ENCODE peak calls at places on chromosome X, in eight cellular contexts. One of them, this sample, is unnamed.
A peak's percentile ranks its signal among the peaks of the same experiment; 100 is the strongest.

GRCh38 chrX:13780868-13781427 is 35.9 kb downstream of the GPM6B start:
- DNase-seq in right lobe of liver: no peak
- DNase-seq in fibroblast of mammary gland: no peak
- DNase-seq in IMR-90: no peak
- DNase-seq in pancreas: no peak
- DNase-seq in psoas muscle: no peak
- DNase-seq in choroid plexus epithelial cell: no peak
- DNase-seq in CD8-positive, alpha-beta memory T cell: no peak
- DNase-seq in this sample: no peak

GRCh38 chrX:27987862-27988646 is 6.8 kb upstream of the DCAF8L1 start:
- DNase-seq in right lobe of liver: no peak
- DNase-seq in fibroblast of mammary gland: no peak
- DNase-seq in IMR-90: no peak
- DNase-seq in pancreas: no peak
- DNase-seq in psoas muscle: no peak
- DNase-seq in choroid plexus epithelial cell: no peak
- DNase-seq in CD8-positive, alpha-beta memory T cell: no peak
- DNase-seq in this sample: no peak

GRCh38 chrX:105564536-105564935 is 257.8 kb upstream of the NRK start:
- DNase-seq in right lobe of liver: no peak
- DNase-seq in fibroblast of mammary gland: peak; percentile 90
- DNase-seq in IMR-90: peak; percentile 20
- DNase-seq in pancreas: no peak
- DNase-seq in psoas muscle: no peak
- DNase-seq in choroid plexus epithelial cell: peak; percentile 86
- DNase-seq in CD8-positive, alpha-beta memory T cell: no peak
- DNase-seq in this sample: peak; percentile 89

GRCh38 chrX:8668797-8669196 is 63.1 kb downstream of the ANOS1 start:
- DNase-seq in right lobe of liver: no peak
- DNase-seq in fibroblast of mammary gland: no peak
- DNase-seq in IMR-90: no peak
- DNase-seq in pancreas: no peak
- DNase-seq in psoas muscle: peak; percentile 18
- DNase-seq in choroid plexus epithelial cell: no peak
- DNase-seq in CD8-positive, alpha-beta memory T cell: no peak
- DNase-seq in this sample: no peak

GRCh38 chrX:12292996-12293765 is 154.9 kb downstream of the FRMPD4 start:
- DNase-seq in right lobe of liver: no peak
- DNase-seq in fibroblast of mammary gland: peak; percentile 36
- DNase-seq in IMR-90: peak; percentile 75
- DNase-seq in pancreas: no peak
- DNase-seq in psoas muscle: no peak
- DNase-seq in choroid plexus epithelial cell: no peak
- DNase-seq in CD8-positive, alpha-beta memory T cell: no peak
- DNase-seq in this sample: peak; percentile 1

GRCh38 chrX:154018518-154019060 is 1.1 kb downstream of the IRAK1 start:
- DNase-seq in right lobe of liver: no peak
- DNase-seq in fibroblast of mammary gland: no peak
- DNase-seq in IMR-90: no peak
- DNase-seq in pancreas: peak; percentile 38
- DNase-seq in psoas muscle: no peak
- DNase-seq in choroid plexus epithelial cell: no peak
- DNase-seq in CD8-positive, alpha-beta memory T cell: no peak
- DNase-seq in this sample: no peak

GRCh38 chrX:65690057-65690855 is 22.8 kb downstream of the MSN start:
- DNase-seq in right lobe of liver: no peak
- DNase-seq in fibroblast of mammary gland: peak; percentile 92
- DNase-seq in IMR-90: peak; percentile 78
- DNase-seq in pancreas: no peak
- DNase-seq in psoas muscle: no peak
- DNase-seq in choroid plexus epithelial cell: peak; percentile 50
- DNase-seq in CD8-positive, alpha-beta memory T cell: no peak
- DNase-seq in this sample: no peak

GRCh38 chrX:123185714-123186113 is 1.6 kb downstream of the GRIA3 start:
- DNase-seq in right lobe of liver: no peak
- DNase-seq in fibroblast of mammary gland: no peak
- DNase-seq in IMR-90: no peak
- DNase-seq in pancreas: no peak
- DNase-seq in psoas muscle: no peak
- DNase-seq in choroid plexus epithelial cell: no peak
- DNase-seq in CD8-positive, alpha-beta memory T cell: no peak
- DNase-seq in this sample: no peak

GRCh38 chrX:115632455-115632854 is 71.5 kb downstream of the PLS3 start:
- DNase-seq in right lobe of liver: no peak
- DNase-seq in fibroblast of mammary gland: no peak
- DNase-seq in IMR-90: peak; percentile 61
- DNase-seq in pancreas: no peak
- DNase-seq in psoas muscle: no peak
- DNase-seq in choroid plexus epithelial cell: no peak
- DNase-seq in CD8-positive, alpha-beta memory T cell: no peak
- DNase-seq in this sample: no peak

GRCh38 chrX:74420194-74421035 is 878 bp upstream of the SLC16A2 start:
- DNase-seq in right lobe of liver: peak; percentile 78
- DNase-seq in fibroblast of mammary gland: peak; percentile 59
- DNase-seq in IMR-90: peak; percentile 48
- DNase-seq in pancreas: peak; percentile 75
- DNase-seq in psoas muscle: peak; percentile 75
- DNase-seq in choroid plexus epithelial cell: peak; percentile 38
- DNase-seq in CD8-positive, alpha-beta memory T cell: peak; percentile 2
- DNase-seq in this sample: peak; percentile 19

GRCh38 chrX:30913556-30913955 is 24.5 kb upstream of the TAB3 start:
- DNase-seq in right lobe of liver: no peak
- DNase-seq in fibroblast of mammary gland: no peak
- DNase-seq in IMR-90: no peak
- DNase-seq in pancreas: no peak
- DNase-seq in psoas muscle: no peak
- DNase-seq in choroid plexus epithelial cell: no peak
- DNase-seq in CD8-positive, alpha-beta memory T cell: no peak
- DNase-seq in this sample: no peak

GRCh38 chrX:18294893-18295292 is 59.6 kb downstream of the SCML2 start:
- DNase-seq in right lobe of liver: no peak
- DNase-seq in fibroblast of mammary gland: no peak
- DNase-seq in IMR-90: no peak
- DNase-seq in pancreas: no peak
- DNase-seq in psoas muscle: no peak
- DNase-seq in choroid plexus epithelial cell: no peak
- DNase-seq in CD8-positive, alpha-beta memory T cell: no peak
- DNase-seq in this sample: no peak

GRCh38 chrX:270848-271367 is 10.3 kb upstream of the PLCXD1 start:
- DNase-seq in right lobe of liver: no peak
- DNase-seq in fibroblast of mammary gland: no peak
- DNase-seq in IMR-90: no peak
- DNase-seq in pancreas: peak; percentile 30
- DNase-seq in psoas muscle: no peak
- DNase-seq in choroid plexus epithelial cell: no peak
- DNase-seq in CD8-positive, alpha-beta memory T cell: no peak
- DNase-seq in this sample: no peak

GRCh38 chrX:134236690-134237362 is at the start of gene CCDC160:
- DNase-seq in right lobe of liver: peak; percentile 49
- DNase-seq in fibroblast of mammary gland: peak; percentile 4
- DNase-seq in IMR-90: no peak
- DNase-seq in pancreas: peak; percentile 84
- DNase-seq in psoas muscle: peak; percentile 45
- DNase-seq in choroid plexus epithelial cell: peak; percentile 30
- DNase-seq in CD8-positive, alpha-beta memory T cell: no peak
- DNase-seq in this sample: no peak

GRCh38 chrX:34521563-34521962 is 135.5 kb downstream of the TMEM47 start:
- DNase-seq in right lobe of liver: no peak
- DNase-seq in fibroblast of mammary gland: peak; percentile 3
- DNase-seq in IMR-90: peak; percentile 2
- DNase-seq in pancreas: no peak
- DNase-seq in psoas muscle: no peak
- DNase-seq in choroid plexus epithelial cell: peak; percentile 33
- DNase-seq in CD8-positive, alpha-beta memory T cell: no peak
- DNase-seq in this sample: no peak

GRCh38 chrX:96834137-96834536 is 49.6 kb upstream of the RPA4 start:
- DNase-seq in right lobe of liver: no peak
- DNase-seq in fibroblast of mammary gland: no peak
- DNase-seq in IMR-90: no peak
- DNase-seq in pancreas: no peak
- DNase-seq in psoas muscle: no peak
- DNase-seq in choroid plexus epithelial cell: no peak
- DNase-seq in CD8-positive, alpha-beta memory T cell: no peak
- DNase-seq in this sample: no peak

GRCh38 chrX:103310592-103311400 is at the start of gene BEX2:
- DNase-seq in right lobe of liver: peak; percentile 61
- DNase-seq in fibroblast of mammary gland: peak; percentile 22
- DNase-seq in IMR-90: no peak
- DNase-seq in pancreas: peak; percentile 87
- DNase-seq in psoas muscle: peak; percentile 42
- DNase-seq in choroid plexus epithelial cell: peak; percentile 35
- DNase-seq in CD8-positive, alpha-beta memory T cell: peak; percentile 79
- DNase-seq in this sample: peak; percentile 13

GRCh38 chrX:15269618-15270521 is at the start of gene ASB9:
- DNase-seq in right lobe of liver: peak; percentile 71
- DNase-seq in fibroblast of mammary gland: peak; percentile 79
- DNase-seq in IMR-90: peak; percentile 34
- DNase-seq in pancreas: peak; percentile 61
- DNase-seq in psoas muscle: no peak
- DNase-seq in choroid plexus epithelial cell: peak; percentile 82
- DNase-seq in CD8-positive, alpha-beta memory T cell: peak; percentile 8
- DNase-seq in this sample: no peak

GRCh38 chrX:150211988-150212387 is 151.1 kb upstream of the MAMLD1 start:
- DNase-seq in right lobe of liver: no peak
- DNase-seq in fibroblast of mammary gland: peak; percentile 82
- DNase-seq in IMR-90: peak; percentile 74
- DNase-seq in pancreas: no peak
- DNase-seq in psoas muscle: no peak
- DNase-seq in choroid plexus epithelial cell: peak; percentile 40
- DNase-seq in CD8-positive, alpha-beta memory T cell: no peak
- DNase-seq in this sample: no peak

GRCh38 chrX:47631676-47632075 is 1.9 kb upstream of the CFP start:
- DNase-seq in right lobe of liver: no peak
- DNase-seq in fibroblast of mammary gland: no peak
- DNase-seq in IMR-90: no peak
- DNase-seq in pancreas: no peak
- DNase-seq in psoas muscle: no peak
- DNase-seq in choroid plexus epithelial cell: no peak
- DNase-seq in CD8-positive, alpha-beta memory T cell: no peak
- DNase-seq in this sample: no peak

GRCh38 chrX:23079347-23079746 is 79.6 kb downstream of the DDX53 start:
- DNase-seq in right lobe of liver: no peak
- DNase-seq in fibroblast of mammary gland: no peak
- DNase-seq in IMR-90: no peak
- DNase-seq in pancreas: no peak
- DNase-seq in psoas muscle: no peak
- DNase-seq in choroid plexus epithelial cell: no peak
- DNase-seq in CD8-positive, alpha-beta memory T cell: no peak
- DNase-seq in this sample: no peak

GRCh38 chrX:19964017-19964710 is 26.7 kb downstream of the BCLAF3 start:
- DNase-seq in right lobe of liver: no peak
- DNase-seq in fibroblast of mammary gland: peak; percentile 1
- DNase-seq in IMR-90: no peak
- DNase-seq in pancreas: no peak
- DNase-seq in psoas muscle: no peak
- DNase-seq in choroid plexus epithelial cell: no peak
- DNase-seq in CD8-positive, alpha-beta memory T cell: no peak
- DNase-seq in this sample: no peak

GRCh38 chrX:136781180-136781797 is 557 bp upstream of the ARHGEF6 start:
- DNase-seq in right lobe of liver: no peak
- DNase-seq in fibroblast of mammary gland: peak; percentile 22
- DNase-seq in IMR-90: no peak
- DNase-seq in pancreas: no peak
- DNase-seq in psoas muscle: peak; percentile 15
- DNase-seq in choroid plexus epithelial cell: peak; percentile 20
- DNase-seq in CD8-positive, alpha-beta memory T cell: no peak
- DNase-seq in this sample: no peak
- H3K4me3 ChIP-seq in right lobe of liver: peak overlapping the region; percentile 9
- H3K4me3 ChIP-seq in fibroblast of mammary gland: no peak overlapping the region
- H3K4me3 ChIP-seq in IMR-90: no peak overlapping the region
- H3K4me3 ChIP-seq in pancreas: no peak overlapping the region
- H3K4me3 ChIP-seq in psoas muscle: peak overlapping the region; percentile 63
- H3K4me3 ChIP-seq in choroid plexus epithelial cell: no peak overlapping the region
- H3K4me3 ChIP-seq in CD8-positive, alpha-beta memory T cell: peak overlapping the region; percentile 77
- H3K4me3 ChIP-seq in this sample: no peak overlapping the region

DNA sequence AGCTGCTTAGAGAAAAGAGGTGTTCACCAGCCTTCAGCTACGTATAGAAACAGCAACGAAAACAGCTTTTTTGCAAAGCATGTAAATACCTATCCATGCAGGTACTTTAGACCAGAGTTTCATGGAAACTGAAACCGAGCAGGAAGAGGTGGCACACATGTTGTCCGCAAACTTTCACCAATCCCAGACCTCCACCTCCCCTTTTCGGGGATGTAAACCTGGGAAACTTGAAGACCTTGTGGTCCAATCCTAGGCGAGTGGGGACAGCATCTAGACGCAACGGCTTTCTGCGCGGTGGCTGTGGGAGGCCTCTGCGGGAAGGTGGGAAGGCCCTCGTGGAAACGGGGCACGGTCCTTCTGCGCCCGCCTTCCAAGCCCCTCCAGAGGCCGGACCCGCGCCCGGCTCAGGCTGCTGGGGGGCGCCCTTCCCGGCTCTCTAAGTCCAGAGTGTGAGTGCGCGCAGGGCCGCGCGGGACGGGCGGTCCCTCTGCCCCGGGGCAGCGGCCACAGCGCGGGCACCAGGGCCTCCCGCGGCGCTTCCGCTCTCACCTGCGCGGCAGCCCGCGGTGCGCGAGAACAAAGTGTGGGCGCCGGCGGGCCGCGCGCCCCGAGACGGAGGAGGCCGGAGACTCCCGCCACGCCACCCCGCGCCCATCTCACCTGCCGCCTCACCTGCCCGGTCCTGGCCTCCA is 831 bp upstream of the SHROOM2 start:
- DNase-seq in right lobe of liver: no peak
- DNase-seq in fibroblast of mammary gland: no peak
- DNase-seq in IMR-90: no peak
- DNase-seq in pancreas: peak; percentile 73
- DNase-seq in psoas muscle: no peak
- DNase-seq in choroid plexus epithelial cell: no peak
- DNase-seq in CD8-positive, alpha-beta memory T cell: no peak
- DNase-seq in this sample: no peak
- H3K4me3 ChIP-seq in right lobe of liver: peak overlapping the region; percentile 66
- H3K4me3 ChIP-seq in fibroblast of mammary gland: no peak overlapping the region
- H3K4me3 ChIP-seq in IMR-90: no peak overlapping the region
- H3K4me3 ChIP-seq in pancreas: peak overlapping the region; percentile 43
- H3K4me3 ChIP-seq in psoas muscle: peak overlapping the region; percentile 60
- H3K4me3 ChIP-seq in choroid plexus epithelial cell: peak overlapping the region; percentile 46
- H3K4me3 ChIP-seq in CD8-positive, alpha-beta memory T cell: no peak overlapping the region
- H3K4me3 ChIP-seq in this sample: no peak overlapping the region

DNA sequence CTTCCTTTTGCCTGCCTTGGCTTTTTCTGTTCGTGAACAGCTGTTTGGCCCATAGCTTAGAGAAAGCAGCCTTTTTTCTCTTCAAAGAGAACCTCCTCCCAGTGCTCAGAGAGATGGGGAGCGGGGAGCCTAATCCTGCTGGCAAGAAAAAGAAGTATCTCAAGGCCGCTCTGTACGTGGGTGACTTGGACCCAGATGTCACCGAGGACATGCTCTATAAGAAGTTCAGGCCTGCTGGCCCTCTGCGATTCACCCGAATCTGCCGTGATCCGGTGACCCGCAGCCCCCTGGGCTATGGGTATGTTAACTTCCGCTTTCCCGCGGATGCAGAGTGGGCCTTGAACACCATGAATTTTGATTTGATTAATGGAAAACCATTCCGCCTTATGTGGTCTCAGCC is 826 bp downstream of the PABPC5 start:
- DNase-seq in right lobe of liver: no peak
- DNase-seq in fibroblast of mammary gland: peak; percentile 4
- DNase-seq in IMR-90: no peak
- DNase-seq in pancreas: no peak
- DNase-seq in psoas muscle: no peak
- DNase-seq in choroid plexus epithelial cell: no peak
- DNase-seq in CD8-positive, alpha-beta memory T cell: no peak
- DNase-seq in this sample: no peak
- H3K4me3 ChIP-seq in right lobe of liver: no peak overlapping the region
- H3K4me3 ChIP-seq in fibroblast of mammary gland: peak overlapping the region; percentile 47
- H3K4me3 ChIP-seq in IMR-90: peak overlapping the region; percentile 62
- H3K4me3 ChIP-seq in pancreas: no peak overlapping the region
- H3K4me3 ChIP-seq in psoas muscle: peak overlapping the region; percentile 50
- H3K4me3 ChIP-seq in choroid plexus epithelial cell: peak overlapping the region; percentile 41
- H3K4me3 ChIP-seq in CD8-positive, alpha-beta memory T cell: no peak overlapping the region
- H3K4me3 ChIP-seq in this sample: peak overlapping the region; percentile 48

GRCh38 chrX:38304010-38304409 is 23.3 kb downstream of the RPGR start:
- DNase-seq in right lobe of liver: no peak
- DNase-seq in fibroblast of mammary gland: peak; percentile 52
- DNase-seq in IMR-90: peak; percentile 7
- DNase-seq in pancreas: no peak
- DNase-seq in psoas muscle: no peak
- DNase-seq in choroid plexus epithelial cell: peak; percentile 65
- DNase-seq in CD8-positive, alpha-beta memory T cell: no peak
- DNase-seq in this sample: no peak
- H3K4me3 ChIP-seq in right lobe of liver: no peak overlapping the region
- H3K4me3 ChIP-seq in fibroblast of mammary gland: no peak overlapping the region
- H3K4me3 ChIP-seq in IMR-90: no peak overlapping the region
- H3K4me3 ChIP-seq in pancreas: no peak overlapping the region
- H3K4me3 ChIP-seq in psoas muscle: no peak overlapping the region
- H3K4me3 ChIP-seq in choroid plexus epithelial cell: no peak overlapping the region
- H3K4me3 ChIP-seq in CD8-positive, alpha-beta memory T cell: no peak overlapping the region
- H3K4me3 ChIP-seq in this sample: no peak overlapping the region

This sample was measured in astrocyte of the cerebellum.